ENCODE peak calls at places on chromosomes 5 and 9, in five cellular contexts. P is IMR-90, S is neuronal stem cell, G is H1, J is trophoblast cell. V is an unnamed sample.

GRCh38 chr5:132915681-132916080 is 42.2 kb downstream of the LEAP2 start:
- DNase-seq in P (peak; percentile 23), J (no peak), S (no peak), G (no peak), V (no peak)

GRCh38 chr9:16102154-16102553 is 549.3 kb downstream of the CCDC171 start:
- DNase-seq in S (no peak), J (no peak), G (no peak), P (no peak), V (no peak)

GRCh38 chr5:34957857-34958690 is 28.7 kb downstream of the DNAJC21 start:
- DNase-seq in G (no peak), P (peak; percentile 36), J (peak; percentile 46), S (peak; percentile 2), V (peak; percentile 52)

GRCh38 chr5:34913072-34913471 is 2.2 kb downstream of the RAD1 start:
- DNase-seq in P (peak; percentile 82), J (peak; percentile 52), S (no peak), G (no peak), V (no peak)

GRCh38 chr5:167049043-167049663 is 1242.3 kb upstream of the WWC1 start:
- DNase-seq in S (no peak), G (no peak), P (no peak), J (peak; percentile 31), V (peak; percentile 58)

GRCh38 chr9:135823036-135823435 is 84.3 kb downstream of the CAMSAP1 start:
- DNase-seq in P (no peak), S (no peak), J (no peak), G (no peak), V (no peak)

GRCh38 chr5:66891184-66891925 is 295.2 kb downstream of the MAST4 start:
- DNase-seq in S (no peak), G (no peak), J (peak; percentile 98), P (peak; percentile 43), V (peak; percentile 83)

GRCh38 chr5:153654444-153654843 is 164.0 kb downstream of the GRIA1 start:
- DNase-seq in G (no peak), S (no peak), P (peak; percentile 11), J (no peak), V (no peak)

GRCh38 chr5:114360816-114361723 is 800 bp upstream of the KCNN2 start:
- DNase-seq in S (peak; percentile 79), G (peak; percentile 72), J (no peak), P (peak; percentile 35), V (peak; percentile 33)

GRCh38 chr9:5480919-5481743 is 29.2 kb upstream of the PDCD1LG2 start:
- DNase-seq in J (peak; percentile 58), S (no peak), P (no peak), G (no peak), V (no peak)

GRCh38 chr9:93288341-93288740 is 104.4 kb downstream of the WNK2 start:
- DNase-seq in G (no peak), J (peak; percentile 76), S (no peak), P (no peak), V (no peak)

GRCh38 chr5:76376141-76376900 is 26.8 kb upstream of the IQGAP2 start:
- DNase-seq in P (peak; percentile 33), J (peak; percentile 9), G (no peak), S (no peak), V (peak; percentile 17)

GRCh38 chr9:115764649-115765048 is 388.9 kb upstream of the PAPPA start:
- DNase-seq in S (no peak), G (no peak), P (no peak), J (no peak), V (no peak)

GRCh38 chr9:132474253-132474652 is 64.2 kb downstream of the CFAP77 start:
- DNase-seq in G (no peak), S (peak; percentile 84), J (no peak), P (peak; percentile 1), V (no peak)
- H2AK5ac ChIP-seq in G (no peak overlapping the region), S (no peak overlapping the region), J (no peak overlapping the region), P (no peak overlapping the region), V (no peak overlapping the region)

GRCh38 chr9:114504341-114505186 is 709 bp downstream of the WHRN start:
- DNase-seq in P (peak; percentile 19), J (peak; percentile 48), G (no peak), S (peak; percentile 55), V (peak; percentile 65)

GRCh38 chr9:114503522-114504340 is 1.5 kb downstream of the WHRN start:
- DNase-seq in P (no peak), S (no peak), J (no peak), G (no peak), V (no peak)

GRCh38 chr9:114505187-114506081 is at the start of gene WHRN:
- DNase-seq in P (peak; percentile 76), G (peak; percentile 77), J (peak; percentile 91), S (peak; percentile 92), V (peak; percentile 96)

GRCh38 chr9:114507726-114508125 is 2.5 kb upstream of the WHRN start:
- DNase-seq in S (peak; percentile 32), J (peak; percentile 27), G (no peak), P (peak; percentile 16), V (peak; percentile 46)

GRCh38 chr9:114506082-114506390 is 763 bp upstream of the WHRN start:
- DNase-seq in G (no peak), P (no peak), J (no peak), S (no peak), V (no peak)
- H3K14ac ChIP-seq in G (no peak overlapping the region), P (no peak overlapping the region), J (no peak overlapping the region), S (no peak overlapping the region), V (no peak overlapping the region)

GRCh38 chr5:51384281-51384840 is 1.1 kb downstream of the ISL1 start:
- DNase-seq in P (no peak), S (peak; percentile 6), G (no peak), J (peak; percentile 68), V (peak; percentile 50)
- H3K4me3 ChIP-seq in P (no peak overlapping the region), S (no peak overlapping the region), G (no peak overlapping the region), J (peak overlapping the region; percentile 96), V (no peak overlapping the region)

DNA sequence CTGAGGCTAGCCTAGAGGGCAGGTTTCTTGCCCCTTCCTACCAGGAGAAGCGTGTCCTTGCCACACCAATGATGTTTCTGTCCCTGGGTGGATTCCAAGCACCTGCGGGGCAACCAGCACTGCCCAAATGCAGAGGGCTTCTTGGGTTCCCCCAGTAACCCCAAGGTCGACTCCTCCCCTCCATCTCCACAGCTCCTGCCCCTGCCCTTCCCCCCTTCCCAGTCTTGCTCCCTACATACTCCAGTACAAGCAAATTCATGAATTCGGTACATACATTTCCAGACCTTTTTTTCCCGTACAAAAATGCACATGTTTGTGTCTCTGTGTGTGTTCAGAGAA is 12.8 kb upstream of the JADE2 start:
- DNase-seq in J (peak; percentile 84), S (no peak), P (no peak), G (no peak), V (no peak)
- H2AK5ac ChIP-seq in J (peak overlapping the region; percentile 92), S (no peak overlapping the region), P (peak overlapping the region; percentile 94), G (no peak overlapping the region), V (peak overlapping the region; percentile 18)

GRCh38 chr5:140694276-140694675 is 3.0 kb downstream of the HARS2 start:
- DNase-seq in P (peak; percentile 46), S (no peak), G (no peak), J (no peak), V (no peak)

GRCh38 chr5:140696891-140697492 is 3.3 kb upstream of the ZMAT2 start:
- DNase-seq in P (no peak), G (no peak), J (no peak), S (no peak), V (no peak)

GRCh38 chr5:140690376-140690932 is 716 bp downstream of the HARS1 start:
- DNase-seq in G (no peak), S (no peak), P (no peak), J (peak; percentile 7), V (no peak)

GRCh38 chr5:140690941-140691924 is at the start of the genes HARS1 and HARS2:
- DNase-seq in J (peak; percentile 97), G (peak; percentile 91), S (peak; percentile 82), P (peak; percentile 95), V (peak; percentile 97)
- H3K14ac ChIP-seq in J (peak within 1 kb of the TSS; percentile 54), G (no peak within 1 kb of the TSS), S (peak within 1 kb of the TSS; percentile 97), P (peak within 1 kb of the TSS; percentile 97), V (peak within 1 kb of the TSS; percentile 45)

GRCh38 chr5:109803854-109804253 is 114.1 kb downstream of the MAN2A1 start:
- DNase-seq in S (no peak), P (no peak), J (no peak), G (no peak), V (no peak)
- H3K4me3 ChIP-seq in S (no peak overlapping the region), P (no peak overlapping the region), J (no peak overlapping the region), G (no peak overlapping the region), V (no peak overlapping the region)

GRCh38 chr5:138339464-138339863 is 1.4 kb downstream of the FAM53C start:
- DNase-seq in G (no peak), S (no peak), J (no peak), P (no peak), V (no peak)
- H2AK5ac ChIP-seq in G (peak overlapping the region; percentile 3), S (no peak overlapping the region), J (no peak overlapping the region), P (peak overlapping the region; percentile 9), V (peak overlapping the region; percentile 55)

GRCh38 chr9:32525506-32525905 is 490 bp downstream of the RIGI start:
- DNase-seq in G (no peak), S (no peak), P (peak; percentile 17), J (peak; percentile 48), V (peak; percentile 46)
- H3K14ac ChIP-seq in G (no peak overlapping the region), S (no peak overlapping the region), P (peak overlapping the region; percentile 75), J (no peak overlapping the region), V (no peak overlapping the region)